ENCODE peak calls at places on chromosome 12, in eight cellular contexts. One of them, this sample, is unnamed.

GRCh38 chr12:104506691-104507401 is 50.1 kb downstream of the CHST11 start:
- DNase-seq in stimulated activated CD4-positive, alpha-beta T cell treated with anti-CD3 and anti-CD28 coated beads, Interleukin-12 subunit alpha, Interleukin-12 subunit beta, amount 100 ng/mL, for 4 hours: no peak
- DNase-seq in cerebellar cortex: peak; percentile 67
- DNase-seq in GM12865: no peak
- DNase-seq in occipital lobe: no peak
- DNase-seq in RPMI7951: no peak
- DNase-seq in astrocyte of the cerebellum: no peak
- DNase-seq in KBM-7: no peak
- DNase-seq in this sample: no peak

GRCh38 chr12:112146123-112146522 is 20.8 kb downstream of the TRAFD1 start:
- DNase-seq in stimulated activated CD4-positive, alpha-beta T cell treated with anti-CD3 and anti-CD28 coated beads, Interleukin-12 subunit alpha, Interleukin-12 subunit beta, amount 100 ng/mL, for 4 hours: no peak
- DNase-seq in cerebellar cortex: no peak
- DNase-seq in GM12865: no peak
- DNase-seq in occipital lobe: no peak
- DNase-seq in RPMI7951: no peak
- DNase-seq in astrocyte of the cerebellum: no peak
- DNase-seq in KBM-7: no peak
- DNase-seq in this sample: no peak

GRCh38 chr12:98894412-98895085 is 249.5 kb downstream of the APAF1 start:
- DNase-seq in stimulated activated CD4-positive, alpha-beta T cell treated with anti-CD3 and anti-CD28 coated beads, Interleukin-12 subunit alpha, Interleukin-12 subunit beta, amount 100 ng/mL, for 4 hours: no peak
- DNase-seq in cerebellar cortex: peak; percentile 18
- DNase-seq in GM12865: no peak
- DNase-seq in occipital lobe: peak; percentile 60
- DNase-seq in RPMI7951: no peak
- DNase-seq in astrocyte of the cerebellum: no peak
- DNase-seq in KBM-7: no peak
- DNase-seq in this sample: peak; percentile 19

GRCh38 chr12:6967548-6968100 is 2.8 kb downstream of the PHB2 start:
- DNase-seq in stimulated activated CD4-positive, alpha-beta T cell treated with anti-CD3 and anti-CD28 coated beads, Interleukin-12 subunit alpha, Interleukin-12 subunit beta, amount 100 ng/mL, for 4 hours: no peak
- DNase-seq in cerebellar cortex: no peak
- DNase-seq in GM12865: no peak
- DNase-seq in occipital lobe: no peak
- DNase-seq in RPMI7951: no peak
- DNase-seq in astrocyte of the cerebellum: no peak
- DNase-seq in KBM-7: no peak
- DNase-seq in this sample: no peak

GRCh38 chr12:83462419-83462818 is 775.7 kb downstream of the TMTC2 start:
- DNase-seq in stimulated activated CD4-positive, alpha-beta T cell treated with anti-CD3 and anti-CD28 coated beads, Interleukin-12 subunit alpha, Interleukin-12 subunit beta, amount 100 ng/mL, for 4 hours: no peak
- DNase-seq in cerebellar cortex: no peak
- DNase-seq in GM12865: no peak
- DNase-seq in occipital lobe: no peak
- DNase-seq in RPMI7951: no peak
- DNase-seq in astrocyte of the cerebellum: no peak
- DNase-seq in KBM-7: peak; percentile 3
- DNase-seq in this sample: no peak

GRCh38 chr12:120620624-120621023 is 19.8 kb upstream of the CABP1 start:
- DNase-seq in stimulated activated CD4-positive, alpha-beta T cell treated with anti-CD3 and anti-CD28 coated beads, Interleukin-12 subunit alpha, Interleukin-12 subunit beta, amount 100 ng/mL, for 4 hours: no peak
- DNase-seq in cerebellar cortex: no peak
- DNase-seq in GM12865: no peak
- DNase-seq in occipital lobe: no peak
- DNase-seq in RPMI7951: no peak
- DNase-seq in astrocyte of the cerebellum: no peak
- DNase-seq in KBM-7: no peak
- DNase-seq in this sample: no peak

GRCh38 chr12:122060069-122060468 is 18.5 kb upstream of the MLXIP start:
- DNase-seq in stimulated activated CD4-positive, alpha-beta T cell treated with anti-CD3 and anti-CD28 coated beads, Interleukin-12 subunit alpha, Interleukin-12 subunit beta, amount 100 ng/mL, for 4 hours: no peak
- DNase-seq in cerebellar cortex: no peak
- DNase-seq in GM12865: no peak
- DNase-seq in occipital lobe: no peak
- DNase-seq in RPMI7951: no peak
- DNase-seq in astrocyte of the cerebellum: no peak
- DNase-seq in KBM-7: no peak
- DNase-seq in this sample: no peak

GRCh38 chr12:11862794-11863193 is 207.9 kb upstream of the BCL2L14 start:
- DNase-seq in stimulated activated CD4-positive, alpha-beta T cell treated with anti-CD3 and anti-CD28 coated beads, Interleukin-12 subunit alpha, Interleukin-12 subunit beta, amount 100 ng/mL, for 4 hours: no peak
- DNase-seq in cerebellar cortex: no peak
- DNase-seq in GM12865: peak; percentile 69
- DNase-seq in occipital lobe: no peak
- DNase-seq in RPMI7951: peak; percentile 82
- DNase-seq in astrocyte of the cerebellum: peak; percentile 55
- DNase-seq in KBM-7: no peak
- DNase-seq in this sample: no peak

GRCh38 chr12:119869720-119870119 is 7.4 kb downstream of the CIT start:
- DNase-seq in stimulated activated CD4-positive, alpha-beta T cell treated with anti-CD3 and anti-CD28 coated beads, Interleukin-12 subunit alpha, Interleukin-12 subunit beta, amount 100 ng/mL, for 4 hours: no peak
- DNase-seq in cerebellar cortex: no peak
- DNase-seq in GM12865: no peak
- DNase-seq in occipital lobe: no peak
- DNase-seq in RPMI7951: peak; percentile 93
- DNase-seq in astrocyte of the cerebellum: peak; percentile 41
- DNase-seq in KBM-7: no peak
- DNase-seq in this sample: no peak

GRCh38 chr12:7131502-7131866 is 1.3 kb downstream of the CLSTN3 start:
- DNase-seq in stimulated activated CD4-positive, alpha-beta T cell treated with anti-CD3 and anti-CD28 coated beads, Interleukin-12 subunit alpha, Interleukin-12 subunit beta, amount 100 ng/mL, for 4 hours: no peak
- DNase-seq in cerebellar cortex: no peak
- DNase-seq in GM12865: peak; percentile 47
- DNase-seq in occipital lobe: no peak
- DNase-seq in RPMI7951: no peak
- DNase-seq in astrocyte of the cerebellum: no peak
- DNase-seq in KBM-7: peak; percentile 80
- DNase-seq in this sample: no peak

GRCh38 chr12:82279597-82279996 is 78.6 kb downstream of the CCDC59 start:
- DNase-seq in stimulated activated CD4-positive, alpha-beta T cell treated with anti-CD3 and anti-CD28 coated beads, Interleukin-12 subunit alpha, Interleukin-12 subunit beta, amount 100 ng/mL, for 4 hours: no peak
- DNase-seq in cerebellar cortex: no peak
- DNase-seq in GM12865: no peak
- DNase-seq in occipital lobe: no peak
- DNase-seq in RPMI7951: no peak
- DNase-seq in astrocyte of the cerebellum: no peak
- DNase-seq in KBM-7: no peak
- DNase-seq in this sample: no peak

GRCh38 chr12:19951664-19952063 is 416.7 kb upstream of the PDE3A start:
- DNase-seq in stimulated activated CD4-positive, alpha-beta T cell treated with anti-CD3 and anti-CD28 coated beads, Interleukin-12 subunit alpha, Interleukin-12 subunit beta, amount 100 ng/mL, for 4 hours: no peak
- DNase-seq in cerebellar cortex: no peak
- DNase-seq in GM12865: no peak
- DNase-seq in occipital lobe: no peak
- DNase-seq in RPMI7951: no peak
- DNase-seq in astrocyte of the cerebellum: no peak
- DNase-seq in KBM-7: no peak
- DNase-seq in this sample: no peak

GRCh38 chr12:131675126-131676080 is 35.5 kb upstream of the SFSWAP start:
- DNase-seq in stimulated activated CD4-positive, alpha-beta T cell treated with anti-CD3 and anti-CD28 coated beads, Interleukin-12 subunit alpha, Interleukin-12 subunit beta, amount 100 ng/mL, for 4 hours: no peak
- DNase-seq in cerebellar cortex: no peak
- DNase-seq in GM12865: no peak
- DNase-seq in occipital lobe: no peak
- DNase-seq in RPMI7951: no peak
- DNase-seq in astrocyte of the cerebellum: no peak
- DNase-seq in KBM-7: no peak
- DNase-seq in this sample: no peak

GRCh38 chr12:108063192-108063591 is 65.9 kb upstream of the WSCD2 start:
- DNase-seq in stimulated activated CD4-positive, alpha-beta T cell treated with anti-CD3 and anti-CD28 coated beads, Interleukin-12 subunit alpha, Interleukin-12 subunit beta, amount 100 ng/mL, for 4 hours: no peak
- DNase-seq in cerebellar cortex: peak; percentile 46
- DNase-seq in GM12865: peak; percentile 29
- DNase-seq in occipital lobe: no peak
- DNase-seq in RPMI7951: no peak
- DNase-seq in astrocyte of the cerebellum: no peak
- DNase-seq in KBM-7: peak; percentile 53
- DNase-seq in this sample: no peak

GRCh38 chr12:20400003-20400402 is 31.7 kb downstream of the PDE3A start:
- DNase-seq in stimulated activated CD4-positive, alpha-beta T cell treated with anti-CD3 and anti-CD28 coated beads, Interleukin-12 subunit alpha, Interleukin-12 subunit beta, amount 100 ng/mL, for 4 hours: no peak
- DNase-seq in cerebellar cortex: peak; percentile 52
- DNase-seq in GM12865: no peak
- DNase-seq in occipital lobe: no peak
- DNase-seq in RPMI7951: no peak
- DNase-seq in astrocyte of the cerebellum: no peak
- DNase-seq in KBM-7: no peak
- DNase-seq in this sample: no peak

GRCh38 chr12:42140901-42141300 is 3.8 kb downstream of the GXYLT1 start:
- DNase-seq in stimulated activated CD4-positive, alpha-beta T cell treated with anti-CD3 and anti-CD28 coated beads, Interleukin-12 subunit alpha, Interleukin-12 subunit beta, amount 100 ng/mL, for 4 hours: no peak
- DNase-seq in cerebellar cortex: no peak
- DNase-seq in GM12865: no peak
- DNase-seq in occipital lobe: no peak
- DNase-seq in RPMI7951: peak; percentile 41
- DNase-seq in astrocyte of the cerebellum: no peak
- DNase-seq in KBM-7: no peak
- DNase-seq in this sample: no peak

GRCh38 chr12:71057330-71057729 is 100.5 kb downstream of the TSPAN8 start:
- DNase-seq in stimulated activated CD4-positive, alpha-beta T cell treated with anti-CD3 and anti-CD28 coated beads, Interleukin-12 subunit alpha, Interleukin-12 subunit beta, amount 100 ng/mL, for 4 hours: no peak
- DNase-seq in cerebellar cortex: no peak
- DNase-seq in GM12865: no peak
- DNase-seq in occipital lobe: no peak
- DNase-seq in RPMI7951: peak; percentile 0
- DNase-seq in astrocyte of the cerebellum: no peak
- DNase-seq in KBM-7: no peak
- DNase-seq in this sample: no peak

GRCh38 chr12:47078733-47079364 is 572 bp upstream of the PCED1B start:
- DNase-seq in stimulated activated CD4-positive, alpha-beta T cell treated with anti-CD3 and anti-CD28 coated beads, Interleukin-12 subunit alpha, Interleukin-12 subunit beta, amount 100 ng/mL, for 4 hours: peak; percentile 34
- DNase-seq in cerebellar cortex: no peak
- DNase-seq in GM12865: no peak
- DNase-seq in occipital lobe: no peak
- DNase-seq in RPMI7951: no peak
- DNase-seq in astrocyte of the cerebellum: no peak
- DNase-seq in KBM-7: peak; percentile 38
- DNase-seq in this sample: no peak

GRCh38 chr12:120584343-120585149 is 3.3 kb upstream of the POP5 start:
- DNase-seq in stimulated activated CD4-positive, alpha-beta T cell treated with anti-CD3 and anti-CD28 coated beads, Interleukin-12 subunit alpha, Interleukin-12 subunit beta, amount 100 ng/mL, for 4 hours: peak; percentile 55
- DNase-seq in cerebellar cortex: no peak
- DNase-seq in GM12865: peak; percentile 35
- DNase-seq in occipital lobe: peak; percentile 34
- DNase-seq in RPMI7951: peak; percentile 9
- DNase-seq in astrocyte of the cerebellum: no peak
- DNase-seq in KBM-7: peak; percentile 54
- DNase-seq in this sample: peak; percentile 42

GRCh38 chr12:120466560-120467315 is 2.8 kb downstream of the SRSF9 start:
- DNase-seq in stimulated activated CD4-positive, alpha-beta T cell treated with anti-CD3 and anti-CD28 coated beads, Interleukin-12 subunit alpha, Interleukin-12 subunit beta, amount 100 ng/mL, for 4 hours: peak; percentile 28
- DNase-seq in cerebellar cortex: peak; percentile 65
- DNase-seq in GM12865: peak; percentile 51
- DNase-seq in occipital lobe: no peak
- DNase-seq in RPMI7951: peak; percentile 36
- DNase-seq in astrocyte of the cerebellum: no peak
- DNase-seq in KBM-7: peak; percentile 85
- DNase-seq in this sample: peak; percentile 18